ENCODE peak calls at places on chromosome 17, in ten cellular contexts. F is AG04449; V is B cell; C is fibroblast of mammary gland; N is mammary epithelial cell; P is upper lobe of left lung; D is cardiac muscle cell; Q is AG09309; L is CD4-positive, alpha-beta T cell; R is HCT116. B is an unnamed sample.

GRCh38 chr17:64343833-64344637 is 46.6 kb downstream of the PECAM1 start:
- DNase-seq in F (peak; percentile 24), V (no peak), C (peak; percentile 91), N (peak; percentile 50), P (peak; percentile 43), D (no peak), Q (peak; percentile 45), L (peak; percentile 22), R (no peak), B (peak; percentile 79)

GRCh38 chr17:82985973-82986372 is 93.4 kb upstream of the METRNL start:
- DNase-seq in F (no peak), V (peak; percentile 68), C (peak; percentile 23), N (peak; percentile 70), P (peak; percentile 74), D (peak; percentile 60), Q (no peak), L (peak; percentile 75), R (no peak), B (no peak)

GRCh38 chr17:8701221-8701620 is 43.4 kb downstream of the CCDC42 start:
- DNase-seq in F (no peak), V (no peak), C (no peak), N (no peak), P (no peak), D (no peak), Q (no peak), L (no peak), R (no peak), B (no peak)

GRCh38 chr17:73267648-73268537 is 6.2 kb upstream of the CPSF4L start:
- DNase-seq in F (no peak), V (no peak), C (no peak), N (no peak), P (peak; percentile 24), D (no peak), Q (no peak), L (no peak), R (no peak), B (no peak)

GRCh38 chr17:7930841-7931631 is 710 bp downstream of the TRAPPC1 start:
- DNase-seq in F (no peak), V (no peak), C (no peak), N (no peak), P (no peak), D (no peak), Q (no peak), L (no peak), R (no peak), B (no peak)

GRCh38 chr17:4124994-4125393 is 17.8 kb downstream of the ZZEF1 start:
- DNase-seq in F (no peak), V (no peak), C (no peak), N (no peak), P (no peak), D (no peak), Q (no peak), L (no peak), R (no peak), B (no peak)

GRCh38 chr17:27473748-27474609 is 17.7 kb downstream of the KSR1 start:
- DNase-seq in F (no peak), V (peak; percentile 50), C (no peak), N (no peak), P (no peak), D (peak; percentile 63), Q (no peak), L (peak; percentile 60), R (no peak), B (no peak)

GRCh38 chr17:37438141-37438540 is 31.5 kb downstream of the TADA2A start:
- DNase-seq in F (no peak), V (no peak), C (no peak), N (no peak), P (no peak), D (no peak), Q (no peak), L (no peak), R (no peak), B (no peak)

GRCh38 chr17:83069571-83069906 is 9.9 kb upstream of the METRNL start:
- DNase-seq in F (no peak), V (no peak), C (no peak), N (no peak), P (no peak), D (no peak), Q (no peak), L (no peak), R (no peak), B (no peak)

DNA sequence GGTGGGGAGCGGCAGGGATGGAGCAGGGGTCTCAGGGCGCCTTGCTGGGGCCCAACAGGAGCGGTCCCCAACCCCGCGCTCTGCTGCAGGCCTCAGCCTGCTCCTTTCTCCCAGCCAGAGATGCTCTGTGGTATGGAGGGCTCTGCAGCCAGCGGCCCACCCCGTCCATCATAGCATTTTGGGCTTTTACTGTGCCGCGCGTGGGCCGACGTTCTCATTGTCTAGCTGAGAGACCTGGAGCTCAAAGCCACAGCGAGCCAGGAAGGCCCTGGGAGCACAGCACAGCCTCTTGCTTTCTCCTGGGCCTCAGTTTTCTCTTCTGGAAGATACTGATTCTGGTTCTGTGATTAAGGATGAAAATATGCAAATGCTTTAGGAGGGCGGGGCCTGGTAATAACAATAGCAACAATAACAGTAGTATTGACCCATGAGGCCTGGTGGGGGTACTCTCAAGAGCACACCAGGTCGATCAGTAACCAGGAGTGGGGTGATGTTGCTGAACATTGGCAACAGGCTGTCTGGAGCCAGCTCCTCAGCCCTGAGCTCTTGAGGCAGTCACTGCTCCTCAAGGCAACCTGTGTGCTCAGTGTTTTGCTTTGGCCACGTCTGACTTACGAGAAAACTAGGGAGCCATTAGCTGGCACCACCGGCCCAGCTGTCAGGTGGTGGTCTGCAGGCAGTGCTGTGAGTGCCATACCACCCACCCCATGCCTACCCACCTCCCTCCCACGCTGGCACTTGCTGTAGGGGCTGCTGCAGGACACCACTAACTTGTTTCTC is 1.1 kb upstream of the RASD1 start:
- DNase-seq in F (no peak), V (no peak), C (no peak), N (no peak), P (no peak), D (no peak), Q (no peak), L (no peak), R (no peak), B (no peak)
- TF ChIP-seq CTCF in F (no peak), V (peak; percentile 44), C (no peak), N (no peak), P (no peak), D (no peak), Q (no peak), L (peak; percentile 31), R (no peak), B (no peak)

DNA sequence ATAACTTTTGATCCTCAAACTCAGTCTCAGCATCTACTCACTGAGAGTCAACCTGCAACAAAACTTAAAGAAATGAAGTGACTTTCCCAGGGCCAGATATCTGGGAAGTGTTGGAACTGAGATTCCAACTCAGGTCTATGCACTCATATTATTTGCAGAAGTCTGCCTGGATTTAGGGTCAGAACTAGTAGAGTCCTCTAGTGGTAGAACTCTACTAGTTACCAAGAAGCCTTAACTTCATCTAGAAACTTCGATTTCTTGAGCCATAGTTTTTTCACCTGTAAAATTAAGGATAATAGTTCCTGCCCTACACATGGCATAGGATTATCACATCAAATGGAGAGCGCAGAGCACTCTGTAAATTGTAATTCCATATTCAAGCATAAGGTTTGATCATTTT is 23.4 kb upstream of the KRT24 start:
- DNase-seq in F (no peak), V (no peak), C (peak; percentile 25), N (no peak), P (no peak), D (no peak), Q (no peak), L (no peak), R (peak; percentile 16), B (peak; percentile 30)
- TF ChIP-seq CTCF in F (no peak), V (no peak), C (peak; percentile 43), N (peak; percentile 19), P (no peak), D (peak; percentile 25), Q (peak; percentile 31), L (peak; percentile 46), R (peak; percentile 41), B (peak; percentile 42)

DNA sequence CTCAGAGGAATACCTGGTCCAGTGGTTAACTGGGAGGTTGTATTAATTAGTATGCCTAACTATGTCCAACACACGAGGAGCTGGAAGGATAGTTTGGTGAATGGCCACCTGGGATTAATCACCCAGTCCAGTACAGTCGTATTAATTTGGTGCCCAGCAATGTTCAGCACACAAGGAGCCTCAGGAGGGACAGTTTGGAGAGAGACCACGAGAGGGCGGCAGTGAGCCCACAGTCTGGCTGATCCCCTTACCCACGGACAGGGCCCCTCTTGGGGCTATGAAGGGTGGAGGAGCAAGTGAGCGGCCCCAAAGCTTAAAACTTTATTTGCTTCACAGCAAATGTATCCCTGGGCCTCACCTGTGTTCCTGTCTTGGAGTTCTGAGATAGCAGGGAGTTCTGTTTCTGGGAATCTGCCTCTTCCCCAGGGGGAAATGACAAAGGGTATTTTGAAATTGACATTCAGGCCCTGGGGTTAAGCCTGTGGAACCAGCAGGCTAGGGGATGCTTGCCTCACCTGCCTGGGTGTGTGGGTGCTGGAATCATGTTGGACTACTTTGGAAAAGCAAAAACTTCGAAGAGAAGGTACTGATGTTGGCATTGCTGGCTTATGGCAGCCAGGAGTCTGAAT is 227.4 kb upstream of the ASIC2 start:
- DNase-seq in F (no peak), V (peak; percentile 30), C (peak; percentile 26), N (no peak), P (no peak), D (peak; percentile 71), Q (no peak), L (peak; percentile 1), R (no peak), B (no peak)
- TF ChIP-seq CTCF in F (peak; percentile 73), V (peak; percentile 68), C (peak; percentile 61), N (peak; percentile 34), P (no peak), D (peak; percentile 76), Q (no peak), L (peak; percentile 49), R (peak; percentile 65), B (peak; percentile 24)

GRCh38 chr17:75940727-75941441 is at the start of gene FBF1:
- DNase-seq in F (peak; percentile 36), V (peak; percentile 97), C (peak; percentile 90), N (peak; percentile 96), P (peak; percentile 98), D (peak; percentile 96), Q (peak; percentile 67), L (peak; percentile 85), R (peak; percentile 94), B (peak; percentile 96)
- TF ChIP-seq CTCF in F (peak; percentile 5), V (no peak), C (no peak), N (no peak), P (peak; percentile 18), D (no peak), Q (no peak), L (no peak), R (no peak), B (no peak)

GRCh38 chr17:16302856-16303255 is 50.4 kb downstream of the CENPV start:
- DNase-seq in F (no peak), V (no peak), C (no peak), N (no peak), P (no peak), D (no peak), Q (no peak), L (no peak), R (no peak), B (no peak)
- TF ChIP-seq CTCF in F (no peak), V (no peak), C (no peak), N (no peak), P (no peak), D (no peak), Q (no peak), L (no peak), R (no peak), B (no peak)

B was measured in MCF 10A.